ENCODE peak calls at places on chromosomes 16 and 17, in six cellular contexts. P, J, E, O, W and H are unnamed samples.

GRCh38 chr17:69783865-69784264 is 291.2 kb upstream of the KCNJ16 start:
- DNase-seq in P (no peak), J (no peak), E (no peak), O (no peak), W (no peak), H (no peak)

GRCh38 chr16:74297296-74297665 is 667 bp downstream of the PSMD7 start:
- DNase-seq in P (no peak), J (peak), E (peak), O (no peak), W (no peak), H (peak)

GRCh38 chr17:43665038-43665386 is 3.3 kb upstream of the MEOX1 start:
- DNase-seq in P (no peak), J (no peak), E (no peak), O (no peak), W (no peak), H (no peak)

GRCh38 chr16:401468-402348 is at the start of gene DECR2:
- DNase-seq in P (peak), J (peak), E (peak), O (peak), W (peak), H (peak)

GRCh38 chr16:67071476-67072048 is 38.2 kb upstream of the PHAF1 start:
- DNase-seq in P (no peak), J (no peak), E (no peak), O (no peak), W (no peak), H (no peak)

GRCh38 chr17:35244345-35245195 is 1.7 kb downstream of the SLFN5 start:
- DNase-seq in P (peak), J (no peak), E (peak), O (peak), W (peak), H (peak)

GRCh38 chr17:16181581-16181980 is 33.8 kb downstream of the NCOR1 start:
- DNase-seq in P (no peak), J (no peak), E (no peak), O (no peak), W (no peak), H (no peak)

GRCh38 chr16:50747206-50747956 is 5.5 kb downstream of the CYLD start:
- DNase-seq in P (no peak), J (peak), E (no peak), O (no peak), W (no peak), H (peak)

GRCh38 chr16:74740795-74741304 is 33.8 kb downstream of the FA2H start:
- DNase-seq in P (no peak), J (no peak), E (no peak), O (no peak), W (peak), H (no peak)

GRCh38 chr16:85019659-85020245 is 7.8 kb upstream of the KIAA0513 start:
- DNase-seq in P (no peak), J (no peak), E (no peak), O (no peak), W (no peak), H (no peak)

GRCh38 chr17:76147211-76148014 is 6.4 kb upstream of the FOXJ1 start:
- DNase-seq in P (no peak), J (peak), E (no peak), O (no peak), W (no peak), H (peak)

GRCh38 chr17:50359998-50360461 is 13.0 kb downstream of the MRPL27 start:
- DNase-seq in P (no peak), J (no peak), E (no peak), O (no peak), W (no peak), H (no peak)

GRCh38 chr16:56191807-56192643 is 736 bp downstream of the GNAO1 start:
- DNase-seq in P (no peak), J (no peak), E (no peak), O (no peak), W (no peak), H (no peak)

GRCh38 chr16:31409433-31409832 is 16.3 kb downstream of the ITGAD start:
- DNase-seq in P (no peak), J (no peak), E (no peak), O (peak), W (no peak), H (no peak)

GRCh38 chr16:84341533-84342295 is 26.6 kb upstream of the ATP2C2 start:
- DNase-seq in P (no peak), J (peak), E (no peak), O (no peak), W (no peak), H (no peak)